ENCODE peak calls at places on chromosomes 1 and 21, in ten cellular contexts. One of them, this sample, is unnamed.

GRCh38 chr1:225928186-225929175 is 4.4 kb upstream of the PYCR2 start:
- DNase-seq in PC-3: no peak
- DNase-seq in EL: no peak
- DNase-seq in endothelial cell: no peak
- DNase-seq in frontal cortex: no peak
- DNase-seq in AG08396: no peak
- DNase-seq in stimulated activated CD8-positive, alpha-beta memory T cell treated with anti-CD3 and anti-CD28 coated beads, Interleukin-7, amount 100 ng/mL, for 48 hours: no peak
- DNase-seq in T follicular helper cell: no peak
- DNase-seq in A549: no peak
- DNase-seq in GM04504: no peak
- DNase-seq in this sample: no peak

GRCh38 chr1:112337028-112337531 is 58.9 kb upstream of the CTTNBP2NL start:
- DNase-seq in PC-3: peak
- DNase-seq in EL: peak
- DNase-seq in endothelial cell: peak
- DNase-seq in frontal cortex: no peak
- DNase-seq in AG08396: peak
- DNase-seq in stimulated activated CD8-positive, alpha-beta memory T cell treated with anti-CD3 and anti-CD28 coated beads, Interleukin-7, amount 100 ng/mL, for 48 hours: no peak
- DNase-seq in T follicular helper cell: no peak
- DNase-seq in A549: peak
- DNase-seq in GM04504: no peak
- DNase-seq in this sample: peak

GRCh38 chr1:209926045-209926444 is 12.0 kb upstream of the SYT14 start:
- DNase-seq in PC-3: peak
- DNase-seq in EL: peak
- DNase-seq in endothelial cell: no peak
- DNase-seq in frontal cortex: no peak
- DNase-seq in AG08396: peak
- DNase-seq in stimulated activated CD8-positive, alpha-beta memory T cell treated with anti-CD3 and anti-CD28 coated beads, Interleukin-7, amount 100 ng/mL, for 48 hours: no peak
- DNase-seq in T follicular helper cell: no peak
- DNase-seq in A549: no peak
- DNase-seq in GM04504: peak
- DNase-seq in this sample: no peak

GRCh38 chr1:77220687-77221463 is 1.6 kb upstream of the PIGK start:
- DNase-seq in PC-3: peak
- DNase-seq in EL: peak
- DNase-seq in endothelial cell: no peak
- DNase-seq in frontal cortex: no peak
- DNase-seq in AG08396: peak
- DNase-seq in stimulated activated CD8-positive, alpha-beta memory T cell treated with anti-CD3 and anti-CD28 coated beads, Interleukin-7, amount 100 ng/mL, for 48 hours: no peak
- DNase-seq in T follicular helper cell: no peak
- DNase-seq in A549: peak
- DNase-seq in GM04504: peak
- DNase-seq in this sample: no peak

GRCh38 chr1:230376296-230376695 is 49.8 kb downstream of the PGBD5 start:
- DNase-seq in PC-3: no peak
- DNase-seq in EL: no peak
- DNase-seq in endothelial cell: no peak
- DNase-seq in frontal cortex: no peak
- DNase-seq in AG08396: no peak
- DNase-seq in stimulated activated CD8-positive, alpha-beta memory T cell treated with anti-CD3 and anti-CD28 coated beads, Interleukin-7, amount 100 ng/mL, for 48 hours: no peak
- DNase-seq in T follicular helper cell: no peak
- DNase-seq in A549: no peak
- DNase-seq in GM04504: no peak
- DNase-seq in this sample: no peak

GRCh38 chr1:156705321-156705917 is at the start of gene CRABP2:
- DNase-seq in PC-3: peak
- DNase-seq in EL: no peak
- DNase-seq in endothelial cell: peak
- DNase-seq in frontal cortex: peak
- DNase-seq in AG08396: peak
- DNase-seq in stimulated activated CD8-positive, alpha-beta memory T cell treated with anti-CD3 and anti-CD28 coated beads, Interleukin-7, amount 100 ng/mL, for 48 hours: no peak
- DNase-seq in T follicular helper cell: no peak
- DNase-seq in A549: no peak
- DNase-seq in GM04504: no peak
- DNase-seq in this sample: peak

GRCh38 chr1:155174334-155175280 is 958 bp downstream of the TRIM46 start:
- DNase-seq in PC-3: peak
- DNase-seq in EL: peak
- DNase-seq in endothelial cell: peak
- DNase-seq in frontal cortex: peak
- DNase-seq in AG08396: peak
- DNase-seq in stimulated activated CD8-positive, alpha-beta memory T cell treated with anti-CD3 and anti-CD28 coated beads, Interleukin-7, amount 100 ng/mL, for 48 hours: no peak
- DNase-seq in T follicular helper cell: peak
- DNase-seq in A549: no peak
- DNase-seq in GM04504: no peak
- DNase-seq in this sample: peak

GRCh38 chr1:214715126-214715525 is 112.1 kb downstream of the CENPF start:
- DNase-seq in PC-3: no peak
- DNase-seq in EL: no peak
- DNase-seq in endothelial cell: no peak
- DNase-seq in frontal cortex: no peak
- DNase-seq in AG08396: no peak
- DNase-seq in stimulated activated CD8-positive, alpha-beta memory T cell treated with anti-CD3 and anti-CD28 coated beads, Interleukin-7, amount 100 ng/mL, for 48 hours: no peak
- DNase-seq in T follicular helper cell: no peak
- DNase-seq in A549: no peak
- DNase-seq in GM04504: no peak
- DNase-seq in this sample: no peak

GRCh38 chr1:203135636-203136305 is 8.2 kb downstream of the ADORA1 start:
- DNase-seq in PC-3: peak
- DNase-seq in EL: peak
- DNase-seq in endothelial cell: no peak
- DNase-seq in frontal cortex: no peak
- DNase-seq in AG08396: no peak
- DNase-seq in stimulated activated CD8-positive, alpha-beta memory T cell treated with anti-CD3 and anti-CD28 coated beads, Interleukin-7, amount 100 ng/mL, for 48 hours: no peak
- DNase-seq in T follicular helper cell: no peak
- DNase-seq in A549: no peak
- DNase-seq in GM04504: no peak
- DNase-seq in this sample: peak

GRCh38 chr21:37552496-37553399 is 186.2 kb downstream of the DYRK1A start:
- DNase-seq in PC-3: no peak
- DNase-seq in EL: no peak
- DNase-seq in endothelial cell: no peak
- DNase-seq in frontal cortex: no peak
- DNase-seq in AG08396: no peak
- DNase-seq in stimulated activated CD8-positive, alpha-beta memory T cell treated with anti-CD3 and anti-CD28 coated beads, Interleukin-7, amount 100 ng/mL, for 48 hours: no peak
- DNase-seq in T follicular helper cell: no peak
- DNase-seq in A549: no peak
- DNase-seq in GM04504: no peak
- DNase-seq in this sample: no peak

GRCh38 chr1:20732071-20732587 is 374 bp downstream of the SH2D5 start:
- DNase-seq in PC-3: peak
- DNase-seq in EL: peak
- DNase-seq in endothelial cell: peak
- DNase-seq in frontal cortex: peak
- DNase-seq in AG08396: peak
- DNase-seq in stimulated activated CD8-positive, alpha-beta memory T cell treated with anti-CD3 and anti-CD28 coated beads, Interleukin-7, amount 100 ng/mL, for 48 hours: peak
- DNase-seq in T follicular helper cell: peak
- DNase-seq in A549: peak
- DNase-seq in GM04504: peak
- DNase-seq in this sample: no peak

GRCh38 chr1:230095938-230096337 is 28.9 kb downstream of the GALNT2 start:
- DNase-seq in PC-3: no peak
- DNase-seq in EL: no peak
- DNase-seq in endothelial cell: no peak
- DNase-seq in frontal cortex: no peak
- DNase-seq in AG08396: no peak
- DNase-seq in stimulated activated CD8-positive, alpha-beta memory T cell treated with anti-CD3 and anti-CD28 coated beads, Interleukin-7, amount 100 ng/mL, for 48 hours: no peak
- DNase-seq in T follicular helper cell: no peak
- DNase-seq in A549: no peak
- DNase-seq in GM04504: no peak
- DNase-seq in this sample: no peak

GRCh38 chr21:33954395-33954794 is 38.8 kb upstream of the ATP5PO start:
- DNase-seq in PC-3: no peak
- DNase-seq in EL: no peak
- DNase-seq in endothelial cell: no peak
- DNase-seq in frontal cortex: no peak
- DNase-seq in AG08396: no peak
- DNase-seq in stimulated activated CD8-positive, alpha-beta memory T cell treated with anti-CD3 and anti-CD28 coated beads, Interleukin-7, amount 100 ng/mL, for 48 hours: no peak
- DNase-seq in T follicular helper cell: no peak
- DNase-seq in A549: no peak
- DNase-seq in GM04504: no peak
- DNase-seq in this sample: no peak

GRCh38 chr1:65606426-65606825 is 186.0 kb downstream of the LEPR start:
- DNase-seq in PC-3: no peak
- DNase-seq in EL: no peak
- DNase-seq in endothelial cell: no peak
- DNase-seq in frontal cortex: no peak
- DNase-seq in AG08396: no peak
- DNase-seq in stimulated activated CD8-positive, alpha-beta memory T cell treated with anti-CD3 and anti-CD28 coated beads, Interleukin-7, amount 100 ng/mL, for 48 hours: no peak
- DNase-seq in T follicular helper cell: no peak
- DNase-seq in A549: no peak
- DNase-seq in GM04504: no peak
- DNase-seq in this sample: no peak

GRCh38 chr21:22201669-22202068 is 1203.5 kb downstream of the NCAM2 start:
- DNase-seq in PC-3: no peak
- DNase-seq in EL: no peak
- DNase-seq in endothelial cell: no peak
- DNase-seq in frontal cortex: no peak
- DNase-seq in AG08396: no peak
- DNase-seq in stimulated activated CD8-positive, alpha-beta memory T cell treated with anti-CD3 and anti-CD28 coated beads, Interleukin-7, amount 100 ng/mL, for 48 hours: no peak
- DNase-seq in T follicular helper cell: no peak
- DNase-seq in A549: no peak
- DNase-seq in GM04504: no peak
- DNase-seq in this sample: no peak

GRCh38 chr1:905071-905749 is 18.5 kb upstream of the SAMD11 start:
- DNase-seq in PC-3: no peak
- DNase-seq in EL: no peak
- DNase-seq in endothelial cell: no peak
- DNase-seq in frontal cortex: peak
- DNase-seq in AG08396: peak
- DNase-seq in stimulated activated CD8-positive, alpha-beta memory T cell treated with anti-CD3 and anti-CD28 coated beads, Interleukin-7, amount 100 ng/mL, for 48 hours: no peak
- DNase-seq in T follicular helper cell: no peak
- DNase-seq in A549: no peak
- DNase-seq in GM04504: no peak
- DNase-seq in this sample: peak